ENCODE peak calls at places on chromosomes 13 and 19, in five cellular contexts. D is small intestine, E is activated T-helper 1 cell treated with Interleukin-2 at 50 U/mL for 16 hours, P is cardiac fibroblast, F is AG09309. A is an unnamed sample.

GRCh38 chr19:11091343-11092153 is 2.3 kb downstream of the LDLR start:
- DNase-seq in F (peak; percentile 76), D (peak; percentile 83), P (peak; percentile 94), E (peak; percentile 34), A (peak; percentile 97)

GRCh38 chr19:7868326-7868670 is 5.9 kb downstream of the PRR36 start:
- DNase-seq in F (no peak), E (no peak), P (no peak), D (peak; percentile 32), A (no peak)

GRCh38 chr13:32323912-32324311 is 8.6 kb downstream of the BRCA2 start:
- DNase-seq in D (no peak), P (peak; percentile 86), F (no peak), E (no peak), A (peak; percentile 59)

GRCh38 chr13:47869780-47870179 is 131.3 kb downstream of the SUCLA2 start:
- DNase-seq in F (no peak), D (no peak), E (no peak), P (no peak), A (no peak)

GRCh38 chr13:94708031-94708571 is 4.2 kb downstream of the SOX21 start:
- DNase-seq in D (no peak), F (no peak), P (no peak), E (no peak), A (peak; percentile 83)

GRCh38 chr19:51016798-51017683 is 2.5 kb downstream of the KLK10 start:
- DNase-seq in P (peak; percentile 49), D (no peak), F (no peak), E (no peak), A (peak; percentile 52)

GRCh38 chr19:54426291-54426918 is 11.1 kb downstream of the TTYH1 start:
- DNase-seq in P (no peak), D (no peak), F (no peak), E (no peak), A (peak; percentile 51)

GRCh38 chr19:15240539-15240938 is 8.3 kb upstream of the EPHX3 start:
- DNase-seq in F (no peak), D (no peak), E (no peak), P (no peak), A (no peak)

GRCh38 chr13:110713981-110714797 is 689 bp downstream of the ING1 start:
- DNase-seq in D (peak; percentile 58), F (no peak), E (peak; percentile 63), P (peak; percentile 50), A (peak; percentile 73)

GRCh38 chr13:43473437-43473836 is 313.3 kb downstream of the ENOX1 start:
- DNase-seq in D (peak; percentile 46), F (no peak), P (peak; percentile 14), E (no peak), A (no peak)

GRCh38 chr19:31821346-31821745 is 472.1 kb upstream of the TSHZ3 start:
- DNase-seq in F (no peak), D (no peak), P (no peak), E (no peak), A (no peak)

GRCh38 chr19:2051771-2052704 is 994 bp upstream of the MKNK2 start:
- DNase-seq in P (no peak), E (peak; percentile 26), D (peak; percentile 56), F (no peak), A (no peak)